ENCODE peak calls at places on chromosomes 1 and 21, in six cellular contexts. L is PC-9; M is CD8-positive, alpha-beta T cell; R is prostate gland; Z is skeletal muscle cell; D is PC-3. J is an unnamed sample.

GRCh38 chr1:91440845-91441244 is 36.2 kb upstream of the HFM1 start:
- DNase-seq in D (peak; percentile 56), L (no peak), Z (no peak), R (no peak), M (no peak), J (no peak)

GRCh38 chr1:78673120-78673519 is 23.5 kb downstream of the IFI44 start:
- DNase-seq in M (peak; percentile 9), R (no peak), Z (no peak), L (no peak), D (no peak), J (peak; percentile 30)

GRCh38 chr1:235326719-235327558 is 1.0 kb downstream of the ARID4B start:
- DNase-seq in M (peak; percentile 61), R (peak; percentile 8), L (peak; percentile 18), D (peak; percentile 11), Z (no peak), J (peak; percentile 42)

GRCh38 chr1:47442844-47443529 is 5.1 kb downstream of the FOXD2 start:
- DNase-seq in R (no peak), D (no peak), Z (no peak), L (no peak), M (no peak), J (no peak)

GRCh38 chr1:202009326-202010031 is 908 bp upstream of the ELF3 start:
- DNase-seq in R (peak; percentile 90), Z (peak; percentile 19), M (peak; percentile 64), D (peak; percentile 89), L (peak; percentile 81), J (peak; percentile 25)

GRCh38 chr1:56133517-56134472 is 445.6 kb downstream of the PLPP3 start:
- DNase-seq in L (no peak), R (no peak), M (no peak), D (no peak), Z (no peak), J (no peak)

GRCh38 chr1:6501414-6501813 is 9.9 kb upstream of the PLEKHG5 start:
- DNase-seq in L (no peak), R (no peak), D (no peak), Z (no peak), M (no peak), J (no peak)

GRCh38 chr1:209576392-209576791 is 7.1 kb upstream of the CAMK1G start:
- DNase-seq in M (no peak), D (no peak), L (no peak), R (no peak), Z (no peak), J (no peak)

GRCh38 chr1:237108299-237109040 is 66.5 kb downstream of the RYR2 start:
- DNase-seq in M (no peak), R (no peak), D (no peak), L (no peak), Z (no peak), J (no peak)

GRCh38 chr1:147721711-147722110 is 38.7 kb downstream of the GJA5 start:
- DNase-seq in Z (no peak), M (no peak), L (peak; percentile 50), D (peak; percentile 22), R (no peak), J (no peak)

GRCh38 chr1:240765732-240766363 is 153.9 kb upstream of the GREM2 start:
- DNase-seq in M (no peak), Z (peak; percentile 7), D (peak; percentile 91), L (peak; percentile 75), R (no peak), J (no peak)

DNA sequence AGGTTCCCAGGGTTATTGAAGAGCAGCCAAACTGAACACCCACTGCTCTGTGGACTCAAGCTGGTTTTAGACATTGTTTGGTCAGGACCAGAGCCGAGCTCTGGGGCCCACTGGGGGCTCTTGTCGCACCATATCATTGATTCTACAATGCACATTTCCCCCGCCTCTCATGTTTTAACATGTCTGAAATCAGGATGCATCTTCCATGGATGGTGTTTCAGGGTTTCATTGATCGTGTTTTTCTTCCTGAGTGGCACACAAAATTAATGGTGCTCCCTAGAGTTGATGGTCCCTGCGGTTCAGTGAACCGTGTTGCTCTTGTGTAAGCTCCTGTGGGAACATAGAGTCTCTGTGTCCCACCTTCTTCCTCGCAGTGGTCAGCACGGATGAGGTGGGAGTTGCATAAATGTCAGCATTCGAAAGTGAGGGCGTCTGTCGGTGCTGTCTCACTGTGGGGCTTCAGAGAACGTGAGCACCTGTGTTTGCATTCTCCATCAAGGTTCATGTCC is 38.3 kb downstream of the GALNT2 start:
- DNase-seq in L (no peak), D (no peak), M (no peak), Z (no peak), R (no peak), J (no peak)
- H3K4me3 ChIP-seq in L (peak overlapping the region; percentile 45), D (peak overlapping the region; percentile 57), M (no peak overlapping the region), Z (peak overlapping the region; percentile 11), R (no peak overlapping the region), J (no peak overlapping the region)

DNA sequence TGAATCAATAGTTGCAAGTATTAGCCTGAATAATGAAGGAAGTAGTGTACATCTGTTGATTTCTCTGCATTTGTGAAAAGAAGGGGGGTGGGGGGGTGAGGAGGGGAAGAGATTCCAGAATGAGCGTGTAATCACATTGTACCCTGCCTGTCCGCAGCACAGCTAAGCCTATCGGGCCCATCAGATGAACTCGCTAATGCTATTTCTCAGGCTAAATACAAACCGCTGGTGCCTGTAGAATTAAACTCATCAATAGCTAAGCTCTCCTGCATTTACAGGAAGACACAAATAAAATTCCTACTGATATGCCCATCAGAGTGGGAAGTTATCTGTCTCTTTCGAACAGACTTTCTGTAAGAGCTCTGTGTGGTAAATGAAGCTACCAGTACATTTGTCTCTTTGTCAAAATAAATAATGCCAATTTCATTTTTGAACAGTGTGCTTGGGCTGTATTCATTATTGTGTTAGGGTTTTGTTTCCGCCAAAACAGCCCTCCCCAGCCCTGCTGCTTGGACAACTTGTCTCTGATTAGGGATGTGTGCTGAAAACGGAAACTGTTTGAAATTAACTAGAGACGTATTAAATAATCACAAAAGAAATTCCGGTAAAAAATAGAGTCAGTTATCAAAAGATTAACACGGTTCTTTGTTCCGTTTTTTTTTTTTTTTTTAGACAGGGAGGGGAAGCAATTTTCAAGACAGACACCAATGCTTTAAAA is 305.4 kb downstream of the TTLL7 start:
- DNase-seq in M (no peak), R (no peak), D (no peak), L (no peak), Z (no peak), J (no peak)
- H3K4me3 ChIP-seq in M (no peak overlapping the region), R (peak overlapping the region; percentile 18), D (no peak overlapping the region), L (no peak overlapping the region), Z (peak overlapping the region; percentile 30), J (no peak overlapping the region)

GRCh38 chr1:156504062-156504813 is 3.7 kb upstream of the MEF2D start:
- DNase-seq in D (peak; percentile 20), R (no peak), Z (no peak), L (no peak), M (no peak), J (peak; percentile 78)
- H3K4me3 ChIP-seq in D (peak overlapping the region; percentile 38), R (no peak overlapping the region), Z (peak overlapping the region; percentile 17), L (peak overlapping the region; percentile 32), M (peak overlapping the region; percentile 54), J (peak overlapping the region; percentile 48)

GRCh38 chr1:221972262-221973235 is 230.7 kb upstream of the DUSP10 start:
- DNase-seq in M (no peak), L (no peak), Z (no peak), D (no peak), R (no peak), J (no peak)
- H3K4me3 ChIP-seq in M (no peak overlapping the region), L (peak overlapping the region; percentile 31), Z (no peak overlapping the region), D (no peak overlapping the region), R (no peak overlapping the region), J (no peak overlapping the region)

GRCh38 chr21:36693144-36694040 is 5.5 kb upstream of the SIM2 start:
- DNase-seq in L (no peak), M (no peak), D (no peak), Z (no peak), R (no peak), J (no peak)
- H3K4me3 ChIP-seq in L (no peak overlapping the region), M (no peak overlapping the region), D (no peak overlapping the region), Z (peak overlapping the region; percentile 5), R (no peak overlapping the region), J (no peak overlapping the region)

GRCh38 chr1:244920911-244921310 is 56.6 kb upstream of the HNRNPU start:
- DNase-seq in L (no peak), R (no peak), Z (no peak), M (no peak), D (no peak), J (no peak)
- H3K4me3 ChIP-seq in L (no peak overlapping the region), R (no peak overlapping the region), Z (no peak overlapping the region), M (no peak overlapping the region), D (no peak overlapping the region), J (no peak overlapping the region)

GRCh38 chr1:207963429-207964194 is 52.7 kb upstream of the CD34 start:
- DNase-seq in M (peak; percentile 84), D (peak; percentile 96), Z (no peak), L (peak; percentile 92), R (peak; percentile 96), J (peak; percentile 40)
- H3K4me3 ChIP-seq in M (peak overlapping the region; percentile 71), D (peak overlapping the region; percentile 68), Z (peak overlapping the region; percentile 50), L (peak overlapping the region; percentile 49), R (peak overlapping the region; percentile 41), J (peak overlapping the region; percentile 69)

DNA sequence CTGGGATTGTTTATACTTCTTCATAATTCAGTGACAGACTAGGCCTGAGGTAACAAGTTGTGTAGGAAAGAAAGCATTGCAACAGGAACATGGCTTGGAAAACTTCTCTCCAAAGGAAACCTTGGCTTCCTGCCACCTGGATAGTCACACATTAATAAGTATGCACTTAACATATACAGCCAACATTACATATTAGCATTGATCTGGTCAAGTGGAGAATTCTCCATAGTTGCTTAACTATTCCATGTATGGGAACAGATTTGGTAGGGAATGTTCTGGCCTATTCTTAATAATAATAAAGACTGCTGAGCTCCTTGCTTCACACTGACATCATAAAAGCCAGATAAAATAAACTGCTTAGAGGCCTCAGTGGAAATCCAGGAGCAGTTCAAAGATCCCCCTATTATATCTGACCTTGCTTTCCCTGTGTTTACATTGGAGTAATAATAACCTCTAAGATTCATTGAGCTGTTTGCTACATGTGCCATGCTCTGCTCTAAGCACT is 27.2 kb upstream of the NFIA start:
- DNase-seq in L (no peak), M (no peak), Z (no peak), R (no peak), D (peak; percentile 26), J (no peak)
- H3K4me3 ChIP-seq in L (no peak overlapping the region), M (no peak overlapping the region), Z (no peak overlapping the region), R (no peak overlapping the region), D (no peak overlapping the region), J (no peak overlapping the region)

DNA sequence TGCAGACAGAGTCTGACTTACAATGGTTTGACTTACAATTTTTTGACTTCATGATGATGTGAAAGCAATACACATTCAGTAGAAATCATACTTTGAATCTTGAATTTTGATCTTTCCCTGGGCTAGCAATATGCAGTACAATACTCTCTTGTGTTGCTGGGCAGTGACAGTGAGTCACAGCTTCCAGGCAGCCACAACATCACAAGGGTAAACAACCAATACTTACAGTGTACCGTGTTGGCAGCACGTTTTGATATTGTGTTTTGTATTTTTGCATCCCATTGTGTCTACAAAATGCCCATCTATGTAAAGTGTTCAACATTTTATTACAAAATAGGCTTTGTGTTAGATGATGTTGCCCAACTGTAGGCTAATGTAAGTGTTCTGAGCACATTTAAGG is 150.9 kb downstream of the NTMT2 start:
- DNase-seq in R (no peak), L (no peak), M (no peak), D (peak; percentile 55), Z (no peak), J (no peak)
- H3K4me3 ChIP-seq in R (no peak overlapping the region), L (no peak overlapping the region), M (no peak overlapping the region), D (no peak overlapping the region), Z (no peak overlapping the region), J (no peak overlapping the region)

J was measured in Jurkat, Clone E6-1.